ENCODE peak calls at places on chromosomes 4 and X, in seven cellular contexts. One of them, this sample, is unnamed.

GRCh38 chr4:1713003-1713397 is 881 bp upstream of the SLBP start:
- DNase-seq in lower leg skin: no peak
- DNase-seq in Panc1: no peak
- DNase-seq in fibroblast of the aortic adventitia: no peak
- DNase-seq in NB4: no peak
- DNase-seq in choroid plexus epithelial cell: no peak
- DNase-seq in endothelial cell of umbilical vein: no peak
- DNase-seq in this sample: no peak

GRCh38 chrX:137418086-137418485 is 147.8 kb upstream of the ZIC3 start:
- DNase-seq in Panc1: no peak
- DNase-seq in choroid plexus epithelial cell: no peak
- DNase-seq in lower leg skin: no peak
- DNase-seq in NB4: no peak
- DNase-seq in fibroblast of the aortic adventitia: no peak
- DNase-seq in endothelial cell of umbilical vein: no peak
- DNase-seq in this sample: no peak

GRCh38 chrX:133544105-133544504 is 128.8 kb upstream of the GPC4 start:
- DNase-seq in endothelial cell of umbilical vein: no peak
- DNase-seq in lower leg skin: peak
- DNase-seq in fibroblast of the aortic adventitia: peak
- DNase-seq in choroid plexus epithelial cell: peak
- DNase-seq in Panc1: no peak
- DNase-seq in NB4: no peak
- DNase-seq in this sample: peak

GRCh38 chr4:47669946-47670345 is 167.9 kb downstream of the CORIN start:
- DNase-seq in fibroblast of the aortic adventitia: peak
- DNase-seq in Panc1: no peak
- DNase-seq in lower leg skin: no peak
- DNase-seq in NB4: no peak
- DNase-seq in endothelial cell of umbilical vein: no peak
- DNase-seq in choroid plexus epithelial cell: peak
- DNase-seq in this sample: no peak

GRCh38 chr4:74394476-74395136 is 29.7 kb downstream of the EREG start:
- DNase-seq in choroid plexus epithelial cell: peak
- DNase-seq in Panc1: no peak
- DNase-seq in fibroblast of the aortic adventitia: peak
- DNase-seq in lower leg skin: no peak
- DNase-seq in endothelial cell of umbilical vein: no peak
- DNase-seq in NB4: no peak
- DNase-seq in this sample: peak

GRCh38 chr4:25930722-25931354 is 16.8 kb downstream of the SMIM20 start:
- DNase-seq in endothelial cell of umbilical vein: no peak
- DNase-seq in choroid plexus epithelial cell: no peak
- DNase-seq in Panc1: no peak
- DNase-seq in lower leg skin: no peak
- DNase-seq in fibroblast of the aortic adventitia: no peak
- DNase-seq in NB4: no peak
- DNase-seq in this sample: no peak

GRCh38 chr4:150217192-150217591 is 138.9 kb downstream of the DCLK2 start:
- DNase-seq in endothelial cell of umbilical vein: peak
- DNase-seq in choroid plexus epithelial cell: peak
- DNase-seq in NB4: no peak
- DNase-seq in lower leg skin: no peak
- DNase-seq in fibroblast of the aortic adventitia: peak
- DNase-seq in Panc1: no peak
- DNase-seq in this sample: peak

GRCh38 chr4:67456577-67457196 is 88.6 kb downstream of the CENPC start:
- DNase-seq in endothelial cell of umbilical vein: no peak
- DNase-seq in choroid plexus epithelial cell: no peak
- DNase-seq in fibroblast of the aortic adventitia: peak
- DNase-seq in NB4: no peak
- DNase-seq in Panc1: no peak
- DNase-seq in lower leg skin: no peak
- DNase-seq in this sample: peak

GRCh38 chr4:139656614-139657486 is 8.8 kb upstream of the MGST2 start:
- DNase-seq in Panc1: no peak
- DNase-seq in choroid plexus epithelial cell: peak
- DNase-seq in endothelial cell of umbilical vein: peak
- DNase-seq in fibroblast of the aortic adventitia: peak
- DNase-seq in lower leg skin: peak
- DNase-seq in NB4: peak
- DNase-seq in this sample: peak

GRCh38 chrX:77875372-77875771 is 19.9 kb downstream of the MAGT1 start:
- DNase-seq in fibroblast of the aortic adventitia: no peak
- DNase-seq in Panc1: no peak
- DNase-seq in NB4: no peak
- DNase-seq in choroid plexus epithelial cell: no peak
- DNase-seq in lower leg skin: no peak
- DNase-seq in endothelial cell of umbilical vein: no peak
- DNase-seq in this sample: no peak

GRCh38 chr4:108351806-108352205 is 183.1 kb upstream of the LEF1 start:
- DNase-seq in fibroblast of the aortic adventitia: no peak
- DNase-seq in lower leg skin: no peak
- DNase-seq in endothelial cell of umbilical vein: no peak
- DNase-seq in Panc1: no peak
- DNase-seq in NB4: no peak
- DNase-seq in choroid plexus epithelial cell: peak
- DNase-seq in this sample: no peak

GRCh38 chrX:13398073-13398823 is 78.4 kb upstream of the ATXN3L start:
- DNase-seq in Panc1: peak
- DNase-seq in fibroblast of the aortic adventitia: peak
- DNase-seq in choroid plexus epithelial cell: peak
- DNase-seq in lower leg skin: peak
- DNase-seq in endothelial cell of umbilical vein: peak
- DNase-seq in NB4: peak
- DNase-seq in this sample: peak

GRCh38 chrX:17474892-17475291 is 99.9 kb downstream of the NHS start:
- DNase-seq in fibroblast of the aortic adventitia: peak
- DNase-seq in NB4: no peak
- DNase-seq in choroid plexus epithelial cell: peak
- DNase-seq in Panc1: no peak
- DNase-seq in lower leg skin: no peak
- DNase-seq in endothelial cell of umbilical vein: no peak
- DNase-seq in this sample: peak

GRCh38 chr4:85696661-85697060 is 221.7 kb downstream of the ARHGAP24 start:
- DNase-seq in fibroblast of the aortic adventitia: no peak
- DNase-seq in lower leg skin: no peak
- DNase-seq in Panc1: no peak
- DNase-seq in NB4: no peak
- DNase-seq in endothelial cell of umbilical vein: no peak
- DNase-seq in choroid plexus epithelial cell: no peak
- DNase-seq in this sample: no peak

GRCh38 chrX:39576081-39576701 is 521.6 kb downstream of the BCOR start:
- DNase-seq in choroid plexus epithelial cell: no peak
- DNase-seq in Panc1: no peak
- DNase-seq in NB4: no peak
- DNase-seq in endothelial cell of umbilical vein: no peak
- DNase-seq in fibroblast of the aortic adventitia: no peak
- DNase-seq in lower leg skin: no peak
- DNase-seq in this sample: no peak

GRCh38 chr4:163489929-163490328 is 4.6 kb upstream of the TMA16 start:
- DNase-seq in choroid plexus epithelial cell: no peak
- DNase-seq in fibroblast of the aortic adventitia: no peak
- DNase-seq in Panc1: no peak
- DNase-seq in endothelial cell of umbilical vein: no peak
- DNase-seq in NB4: no peak
- DNase-seq in lower leg skin: no peak
- DNase-seq in this sample: no peak

GRCh38 chr4:140807491-140808257 is 51.5 kb upstream of the TBC1D9 start:
- DNase-seq in lower leg skin: no peak
- DNase-seq in Panc1: no peak
- DNase-seq in choroid plexus epithelial cell: peak
- DNase-seq in endothelial cell of umbilical vein: no peak
- DNase-seq in fibroblast of the aortic adventitia: peak
- DNase-seq in NB4: peak
- DNase-seq in this sample: no peak

GRCh38 chrX:134025986-134026731 is 40.8 kb upstream of the GPC3 start:
- DNase-seq in lower leg skin: no peak
- DNase-seq in NB4: peak
- DNase-seq in choroid plexus epithelial cell: no peak
- DNase-seq in Panc1: no peak
- DNase-seq in endothelial cell of umbilical vein: no peak
- DNase-seq in fibroblast of the aortic adventitia: no peak
- DNase-seq in this sample: peak

GRCh38 chr4:73007526-73008100 is 61.9 kb downstream of the COX18 start:
- DNase-seq in lower leg skin: no peak
- DNase-seq in choroid plexus epithelial cell: no peak
- DNase-seq in fibroblast of the aortic adventitia: no peak
- DNase-seq in endothelial cell of umbilical vein: no peak
- DNase-seq in Panc1: no peak
- DNase-seq in NB4: no peak
- DNase-seq in this sample: no peak

GRCh38 chr4:169286562-169287301 is 16.0 kb upstream of the SH3RF1 start:
- DNase-seq in choroid plexus epithelial cell: no peak
- DNase-seq in endothelial cell of umbilical vein: no peak
- DNase-seq in lower leg skin: no peak
- DNase-seq in fibroblast of the aortic adventitia: no peak
- DNase-seq in Panc1: no peak
- DNase-seq in NB4: peak
- DNase-seq in this sample: peak

GRCh38 chr4:147924604-147925412 is 192.9 kb downstream of the ARHGAP10 start:
- DNase-seq in endothelial cell of umbilical vein: peak
- DNase-seq in NB4: peak
- DNase-seq in fibroblast of the aortic adventitia: peak
- DNase-seq in Panc1: no peak
- DNase-seq in lower leg skin: no peak
- DNase-seq in choroid plexus epithelial cell: peak
- DNase-seq in this sample: peak
- TF ChIP-seq CTCF in endothelial cell of umbilical vein: peak
- TF ChIP-seq CTCF in NB4: peak
- TF ChIP-seq CTCF in fibroblast of the aortic adventitia: peak
- TF ChIP-seq CTCF in Panc1: peak
- TF ChIP-seq CTCF in lower leg skin: no peak
- TF ChIP-seq CTCF in choroid plexus epithelial cell: peak
- TF ChIP-seq CTCF in this sample: peak

GRCh38 chrX:11366998-11367595 is 73.9 kb downstream of the AMELX start:
- DNase-seq in fibroblast of the aortic adventitia: no peak
- DNase-seq in NB4: no peak
- DNase-seq in endothelial cell of umbilical vein: no peak
- DNase-seq in Panc1: no peak
- DNase-seq in choroid plexus epithelial cell: no peak
- DNase-seq in lower leg skin: no peak
- DNase-seq in this sample: no peak

GRCh38 chrX:11364835-11365234 is 71.6 kb downstream of the AMELX start:
- DNase-seq in NB4: no peak
- DNase-seq in lower leg skin: no peak
- DNase-seq in fibroblast of the aortic adventitia: no peak
- DNase-seq in choroid plexus epithelial cell: peak
- DNase-seq in endothelial cell of umbilical vein: no peak
- DNase-seq in Panc1: no peak
- DNase-seq in this sample: no peak

GRCh38 chrX:11367609-11368430 is 74.6 kb downstream of the AMELX start:
- DNase-seq in choroid plexus epithelial cell: peak
- DNase-seq in NB4: peak
- DNase-seq in fibroblast of the aortic adventitia: no peak
- DNase-seq in endothelial cell of umbilical vein: peak
- DNase-seq in Panc1: no peak
- DNase-seq in lower leg skin: no peak
- DNase-seq in this sample: peak

GRCh38 chrX:11365426-11365825 is 72.2 kb downstream of the AMELX start:
- DNase-seq in endothelial cell of umbilical vein: no peak
- DNase-seq in fibroblast of the aortic adventitia: no peak
- DNase-seq in lower leg skin: no peak
- DNase-seq in Panc1: no peak
- DNase-seq in choroid plexus epithelial cell: no peak
- DNase-seq in NB4: no peak
- DNase-seq in this sample: no peak

DNA sequence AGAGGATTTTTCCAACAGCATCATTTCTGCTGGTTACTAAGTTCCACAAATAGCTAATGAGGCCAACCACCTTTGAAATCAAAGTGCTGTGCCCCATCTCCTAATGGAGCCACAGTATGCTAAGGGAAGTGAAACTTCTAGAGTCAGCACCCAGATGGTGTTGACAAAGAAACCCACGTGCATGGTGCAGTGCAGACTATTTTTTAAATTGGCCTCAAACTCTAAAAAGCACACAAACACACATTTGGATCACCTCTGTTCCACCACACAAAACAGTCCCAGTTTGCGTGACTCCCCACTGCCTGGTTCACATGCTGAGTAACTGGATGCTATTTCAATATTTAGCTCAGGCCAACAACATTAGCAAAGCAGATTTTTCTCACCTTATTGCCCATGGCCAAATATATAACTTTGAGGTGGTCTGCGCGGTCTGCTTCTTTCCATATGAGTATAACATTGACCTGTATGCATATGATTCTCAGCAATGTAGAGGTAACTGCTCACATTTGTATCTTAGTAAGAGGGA is 69.9 kb downstream of the AMELX start:
- DNase-seq in lower leg skin: no peak
- DNase-seq in NB4: no peak
- DNase-seq in endothelial cell of umbilical vein: no peak
- DNase-seq in fibroblast of the aortic adventitia: no peak
- DNase-seq in choroid plexus epithelial cell: no peak
- DNase-seq in Panc1: no peak
- DNase-seq in this sample: no peak
- H3K4me3 ChIP-seq in lower leg skin: no peak
- H3K4me3 ChIP-seq in NB4: no peak
- H3K4me3 ChIP-seq in endothelial cell of umbilical vein: no peak
- H3K4me3 ChIP-seq in fibroblast of the aortic adventitia: no peak
- H3K4me3 ChIP-seq in choroid plexus epithelial cell: no peak
- H3K4me3 ChIP-seq in Panc1: no peak
- H3K4me3 ChIP-seq in this sample: no peak

GRCh38 chr4:32184186-32184585 is 1464.0 kb downstream of the PCDH7 start:
- DNase-seq in Panc1: no peak
- DNase-seq in endothelial cell of umbilical vein: peak
- DNase-seq in choroid plexus epithelial cell: no peak
- DNase-seq in NB4: no peak
- DNase-seq in lower leg skin: no peak
- DNase-seq in fibroblast of the aortic adventitia: no peak
- DNase-seq in this sample: no peak
- TF ChIP-seq CTCF in Panc1: no peak
- TF ChIP-seq CTCF in endothelial cell of umbilical vein: no peak
- TF ChIP-seq CTCF in choroid plexus epithelial cell: no peak
- TF ChIP-seq CTCF in NB4: no peak
- TF ChIP-seq CTCF in lower leg skin: no peak
- TF ChIP-seq CTCF in fibroblast of the aortic adventitia: no peak
- TF ChIP-seq CTCF in this sample: no peak

GRCh38 chr4:87100093-87100634 is 120.3 kb downstream of the KLHL8 start:
- DNase-seq in Panc1: no peak
- DNase-seq in lower leg skin: no peak
- DNase-seq in endothelial cell of umbilical vein: no peak
- DNase-seq in choroid plexus epithelial cell: no peak
- DNase-seq in fibroblast of the aortic adventitia: no peak
- DNase-seq in NB4: no peak
- DNase-seq in this sample: no peak

GRCh38 chr4:87105101-87105852 is 115.1 kb downstream of the KLHL8 start:
- DNase-seq in Panc1: no peak
- DNase-seq in NB4: no peak
- DNase-seq in lower leg skin: no peak
- DNase-seq in endothelial cell of umbilical vein: no peak
- DNase-seq in fibroblast of the aortic adventitia: no peak
- DNase-seq in choroid plexus epithelial cell: no peak
- DNase-seq in this sample: no peak

GRCh38 chr4:87103691-87104187 is 116.7 kb downstream of the KLHL8 start:
- DNase-seq in Panc1: no peak
- DNase-seq in fibroblast of the aortic adventitia: peak
- DNase-seq in NB4: no peak
- DNase-seq in lower leg skin: no peak
- DNase-seq in endothelial cell of umbilical vein: peak
- DNase-seq in choroid plexus epithelial cell: peak
- DNase-seq in this sample: peak

GRCh38 chr4:87101543-87102199 is 118.7 kb downstream of the KLHL8 start:
- DNase-seq in endothelial cell of umbilical vein: no peak
- DNase-seq in Panc1: no peak
- DNase-seq in lower leg skin: no peak
- DNase-seq in fibroblast of the aortic adventitia: peak
- DNase-seq in choroid plexus epithelial cell: peak
- DNase-seq in NB4: no peak
- DNase-seq in this sample: no peak

GRCh38 chr4:87103086-87103485 is 117.3 kb downstream of the KLHL8 start:
- DNase-seq in endothelial cell of umbilical vein: no peak
- DNase-seq in fibroblast of the aortic adventitia: no peak
- DNase-seq in choroid plexus epithelial cell: peak
- DNase-seq in lower leg skin: no peak
- DNase-seq in Panc1: no peak
- DNase-seq in NB4: no peak
- DNase-seq in this sample: no peak
- H3K4me3 ChIP-seq in endothelial cell of umbilical vein: peak
- H3K4me3 ChIP-seq in fibroblast of the aortic adventitia: no peak
- H3K4me3 ChIP-seq in choroid plexus epithelial cell: no peak
- H3K4me3 ChIP-seq in lower leg skin: no peak
- H3K4me3 ChIP-seq in Panc1: no peak
- H3K4me3 ChIP-seq in NB4: no peak
- H3K4me3 ChIP-seq in this sample: no peak